ENCODE peak calls at places on chromosome 18, in nine cellular contexts. C is SHP77; Q is neural progenitor cell; B is COR-L47; D is stimulated activated CD4-positive, alpha-beta T cell treated with anti-CD3 and anti-CD28 coated beads, Interleukin-15, amount 100 ng/mL, for 24 hours; H is astrocyte; F is B cell; O is AG09319; K is tibial artery. X is an unnamed sample.

GRCh38 chr18:2448565-2449151 is 122.6 kb downstream of the METTL4 start:
- DNase-seq in C (no peak), Q (no peak), B (no peak), D (no peak), H (no peak), F (no peak), O (no peak), K (no peak), X (no peak)

GRCh38 chr18:13614701-13615288 is 111.6 kb downstream of the FAM210A start:
- DNase-seq in C (no peak), Q (no peak), B (no peak), D (peak), H (no peak), F (peak), O (no peak), K (no peak), X (no peak)

GRCh38 chr18:58258707-58259342 is 214.8 kb downstream of the NEDD4L start:
- DNase-seq in C (no peak), Q (no peak), B (no peak), D (no peak), H (no peak), F (no peak), O (no peak), K (no peak), X (no peak)

GRCh38 chr18:58230438-58231179 is 186.6 kb downstream of the NEDD4L start:
- DNase-seq in C (no peak), Q (no peak), B (no peak), D (no peak), H (no peak), F (no peak), O (no peak), K (no peak), X (no peak)

GRCh38 chr18:79687806-79688205 is 8.2 kb downstream of the CTDP1 start:
- DNase-seq in C (no peak), Q (no peak), B (no peak), D (peak), H (peak), F (no peak), O (no peak), K (peak), X (no peak)

GRCh38 chr18:35511833-35512232 is 14.1 kb upstream of the INO80C start:
- DNase-seq in C (no peak), Q (no peak), B (no peak), D (no peak), H (no peak), F (no peak), O (no peak), K (no peak), X (no peak)

GRCh38 chr18:80178935-80179818 is 68.1 kb downstream of the PARD6G start:
- DNase-seq in C (no peak), Q (no peak), B (no peak), D (no peak), H (no peak), F (no peak), O (no peak), K (peak), X (no peak)

GRCh38 chr18:79690071-79690470 is 10.5 kb downstream of the CTDP1 start:
- DNase-seq in C (no peak), Q (no peak), B (no peak), D (no peak), H (no peak), F (no peak), O (no peak), K (peak), X (no peak)

GRCh38 chr18:28065031-28065792 is 111.7 kb downstream of the CDH2 start:
- DNase-seq in C (no peak), Q (peak), B (peak), D (no peak), H (peak), F (no peak), O (no peak), K (no peak), X (no peak)

GRCh38 chr18:48806551-48807261 is 144.1 kb downstream of the SMAD7 start:
- DNase-seq in C (no peak), Q (no peak), B (no peak), D (no peak), H (peak), F (no peak), O (no peak), K (peak), X (no peak)

GRCh38 chr18:45549296-45549695 is 66.0 kb upstream of the SLC14A2 start:
- DNase-seq in C (no peak), Q (no peak), B (no peak), D (no peak), H (no peak), F (no peak), O (no peak), K (no peak), X (no peak)

GRCh38 chr18:48949051-48949605 is 1.6 kb downstream of the SMAD7 start:
- DNase-seq in C (no peak), Q (peak), B (no peak), D (peak), H (no peak), F (peak), O (no peak), K (no peak), X (no peak)

GRCh38 chr18:62486290-62486964 is 36.4 kb upstream of the ZCCHC2 start:
- DNase-seq in C (peak), Q (no peak), B (peak), D (peak), H (peak), F (no peak), O (no peak), K (no peak), X (no peak)

GRCh38 chr18:57084331-57085298 is 62.3 kb upstream of the BOD1L2 start:
- DNase-seq in C (no peak), Q (peak), B (no peak), D (no peak), H (no peak), F (no peak), O (no peak), K (no peak), X (no peak)

GRCh38 chr18:63207825-63208224 is 111.7 kb downstream of the BCL2 start:
- DNase-seq in C (peak), Q (no peak), B (peak), D (no peak), H (no peak), F (peak), O (no peak), K (no peak), X (no peak)

GRCh38 chr18:46408334-46408987 is 248.6 kb downstream of the LOXHD1 start:
- DNase-seq in C (no peak), Q (peak), B (no peak), D (no peak), H (peak), F (no peak), O (no peak), K (no peak), X (peak)

GRCh38 chr18:8616026-8616401 is 6.8 kb downstream of the RAB12 start:
- DNase-seq in C (peak), Q (no peak), B (no peak), D (no peak), H (peak), F (no peak), O (no peak), K (no peak), X (no peak)

GRCh38 chr18:57640236-57640635 is 18.6 kb upstream of the NARS1 start:
- DNase-seq in C (no peak), Q (no peak), B (no peak), D (no peak), H (no peak), F (no peak), O (no peak), K (no peak), X (no peak)

X was measured in endothelial cell.